ENCODE peak calls at places on chromosomes 13 and 19, in five cellular contexts. X is ovary, Y is fibroblast of the aortic adventitia, N is activated B cell treated with CpG ODN at 0.5 μM for 24 hours, D is HFFc6. I is an unnamed sample.

GRCh38 chr19:17680235-17680722 is 7.9 kb downstream of the UNC13A start:
- DNase-seq in N (peak; percentile 61), D (peak; percentile 86), Y (peak; percentile 62), X (peak; percentile 59), I (no peak)

GRCh38 chr13:94079876-94080275 is 399.6 kb downstream of the DCT start:
- DNase-seq in Y (peak; percentile 58), N (no peak), X (no peak), D (no peak), I (peak; percentile 27)

GRCh38 chr13:73417012-73417615 is 358.3 kb downstream of the KLF5 start:
- DNase-seq in Y (no peak), X (no peak), D (no peak), N (no peak), I (no peak)

GRCh38 chr19:42879613-42880012 is at the start of gene PSG1:
- DNase-seq in D (no peak), N (no peak), X (no peak), Y (no peak), I (no peak)

GRCh38 chr13:104297075-104297474 is 1230.9 kb upstream of the SLC10A2 start:
- DNase-seq in Y (no peak), N (no peak), D (no peak), X (no peak), I (no peak)

GRCh38 chr13:33671560-33671959 is 146.4 kb upstream of the RFC3 start:
- DNase-seq in X (no peak), Y (no peak), N (no peak), D (no peak), I (no peak)

GRCh38 chr13:28128030-28128429 is 10.3 kb upstream of the PAN3 start:
- DNase-seq in X (no peak), Y (no peak), D (no peak), N (no peak), I (no peak)

GRCh38 chr13:31048521-31048920 is 113.2 kb downstream of the HSPH1 start:
- DNase-seq in Y (peak; percentile 46), N (no peak), X (no peak), D (no peak), I (no peak)

GRCh38 chr13:91719033-91719432 is 320.6 kb downstream of the GPC5 start:
- DNase-seq in D (no peak), Y (no peak), X (no peak), N (no peak), I (no peak)

GRCh38 chr13:63501702-63502101 is 2086.1 kb upstream of the PCDH20 start:
- DNase-seq in N (no peak), X (no peak), Y (peak; percentile 5), D (no peak), I (no peak)

GRCh38 chr19:18086590-18087138 is at the start of gene IL12RB1:
- DNase-seq in N (peak; percentile 38), D (no peak), Y (no peak), X (no peak), I (no peak)

GRCh38 chr13:90686438-90686837 is 661.0 kb upstream of the MIR17HG start:
- DNase-seq in X (no peak), Y (peak; percentile 79), N (no peak), D (peak; percentile 73), I (no peak)

GRCh38 chr13:52644108-52644507 is 1.9 kb downstream of the HNRNPA1L2 start:
- DNase-seq in Y (no peak), X (no peak), D (no peak), N (no peak), I (no peak)

GRCh38 chr19:9324584-9324962 is 594 bp downstream of the ZNF559 start:
- DNase-seq in D (no peak), X (no peak), Y (no peak), N (no peak), I (no peak)

GRCh38 chr13:36919206-36919832 is 719 bp downstream of the SMAD9 start:
- DNase-seq in Y (peak; percentile 33), N (no peak), X (peak; percentile 33), D (peak; percentile 28), I (no peak)

GRCh38 chr13:85508683-85509329 is 290.4 kb downstream of the SLITRK6 start:
- DNase-seq in D (no peak), Y (peak; percentile 11), N (no peak), X (no peak), I (no peak)

GRCh38 chr19:56106397-56106849 is 14.7 kb downstream of the ZNF787 start:
- DNase-seq in X (no peak), N (no peak), D (no peak), Y (no peak), I (no peak)

GRCh38 chr13:38013676-38014075 is 144.1 kb upstream of the TRPC4 start:
- DNase-seq in D (no peak), Y (no peak), X (no peak), N (no peak), I (no peak)

GRCh38 chr19:6126335-6126974 is 9.0 kb upstream of the ACSBG2 start:
- DNase-seq in N (no peak), Y (peak; percentile 73), X (no peak), D (peak; percentile 58), I (no peak)

GRCh38 chr13:35854286-35854685 is 276.9 kb downstream of the DCLK1 start:
- DNase-seq in D (no peak), X (no peak), N (no peak), Y (no peak), I (no peak)

GRCh38 chr13:25587581-25587980 is 215.8 kb downstream of the ATP8A2 start:
- DNase-seq in X (no peak), N (no peak), Y (no peak), D (no peak), I (no peak)

GRCh38 chr13:26786651-26787295 is 26.2 kb upstream of the GPR12 start:
- DNase-seq in Y (no peak), D (no peak), X (no peak), N (no peak), I (no peak)

GRCh38 chr13:75963318-75963717 is 327.2 kb downstream of the LMO7 start:
- DNase-seq in N (no peak), D (no peak), X (no peak), Y (no peak), I (no peak)

GRCh38 chr13:85806553-85807175 is 7.4 kb upstream of the SLITRK6 start:
- DNase-seq in N (no peak), Y (peak; percentile 72), X (no peak), D (peak; percentile 55), I (peak; percentile 10)

GRCh38 chr19:18292460-18292809 is 11.0 kb upstream of the JUND start:
- DNase-seq in Y (no peak), N (no peak), X (no peak), D (no peak), I (no peak)

GRCh38 chr13:105452895-105453294 is 1082.6 kb downstream of the EFNB2 start:
- DNase-seq in D (no peak), N (no peak), X (no peak), Y (no peak), I (no peak)

GRCh38 chr19:1855828-1856255 is 7.5 kb downstream of the KLF16 start:
- DNase-seq in D (no peak), N (no peak), Y (peak; percentile 37), X (no peak), I (no peak)

GRCh38 chr19:38183227-38183914 is 40.7 kb downstream of the DPF1 start:
- DNase-seq in Y (peak; percentile 20), D (no peak), X (peak; percentile 59), N (no peak), I (no peak)

GRCh38 chr19:15563325-15563794 is 51.7 kb upstream of the CYP4F8 start:
- DNase-seq in Y (no peak), D (no peak), X (peak; percentile 69), N (no peak), I (no peak)

GRCh38 chr13:19720039-19720438 is 62.7 kb downstream of the PSPC1 start:
- DNase-seq in N (no peak), Y (no peak), X (no peak), D (no peak), I (no peak)

GRCh38 chr13:108225440-108225839 is 7.2 kb downstream of the ABHD13 start:
- DNase-seq in N (no peak), X (no peak), D (no peak), Y (no peak), I (no peak)

GRCh38 chr19:16244091-16244490 is 46.4 kb downstream of the AP1M1 start:
- DNase-seq in N (no peak), X (no peak), Y (peak; percentile 62), D (peak; percentile 46), I (peak; percentile 25)

GRCh38 chr19:35702223-35703012 is 1.9 kb upstream of the ZBTB32 start:
- DNase-seq in Y (peak; percentile 97), N (peak; percentile 82), X (peak; percentile 89), D (peak; percentile 96), I (peak; percentile 92)
- TF ChIP-seq CTCF in Y (no peak), N (no peak), X (no peak), D (no peak), I (no peak)

DNA sequence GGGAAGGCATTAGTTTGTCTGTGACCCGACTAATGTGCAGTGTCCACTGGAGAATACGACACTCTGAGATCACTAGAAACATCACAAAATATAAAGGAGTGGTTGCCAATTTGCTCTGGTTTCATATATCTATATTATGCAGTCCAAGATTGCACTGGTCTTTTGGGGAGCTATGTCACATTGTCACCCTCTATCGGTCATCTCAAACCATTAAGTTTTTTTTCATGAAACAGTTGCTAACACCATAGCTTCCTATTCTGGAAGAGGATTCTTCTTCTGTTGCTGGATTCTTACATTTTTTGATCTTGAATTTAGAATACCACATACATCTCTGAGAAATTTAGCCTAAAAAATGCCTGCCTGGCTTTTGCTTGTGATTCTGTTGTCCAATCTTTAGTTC is 168.6 kb downstream of the LACC1 start:
- DNase-seq in D (peak; percentile 17), X (no peak), N (no peak), Y (peak; percentile 26), I (no peak)
- TF ChIP-seq CTCF in D (peak; percentile 71), X (no peak), N (no peak), Y (peak; percentile 25), I (no peak)

GRCh38 chr13:100922599-100922998 is 248.0 kb upstream of the TMTC4 start:
- DNase-seq in N (no peak), Y (no peak), X (no peak), D (no peak), I (no peak)

GRCh38 chr13:100916943-100917342 is 242.3 kb upstream of the TMTC4 start:
- DNase-seq in N (no peak), X (no peak), Y (no peak), D (no peak), I (no peak)

DNA sequence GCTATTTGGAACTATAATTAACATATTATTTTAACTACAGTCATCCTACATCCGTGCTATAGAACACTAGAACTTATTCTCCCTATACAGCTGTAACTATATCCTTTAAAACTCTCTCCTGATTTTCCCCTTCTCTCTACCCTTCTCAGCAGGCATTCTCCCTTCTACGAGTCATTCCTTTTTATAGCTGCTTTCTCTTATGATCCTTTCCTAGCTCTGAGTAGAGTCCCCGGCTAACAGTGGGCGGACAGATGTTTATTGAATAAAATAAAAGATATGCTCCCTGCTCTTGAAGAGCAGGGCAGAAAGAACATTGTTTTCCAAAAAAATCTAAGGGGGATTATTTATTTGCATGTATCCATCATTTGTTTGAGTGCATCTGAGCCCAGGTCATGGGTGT is 246.5 kb upstream of the TMTC4 start:
- DNase-seq in X (no peak), Y (no peak), D (no peak), N (no peak), I (no peak)
- TF ChIP-seq CTCF in X (no peak), Y (no peak), D (no peak), N (no peak), I (no peak)

DNA sequence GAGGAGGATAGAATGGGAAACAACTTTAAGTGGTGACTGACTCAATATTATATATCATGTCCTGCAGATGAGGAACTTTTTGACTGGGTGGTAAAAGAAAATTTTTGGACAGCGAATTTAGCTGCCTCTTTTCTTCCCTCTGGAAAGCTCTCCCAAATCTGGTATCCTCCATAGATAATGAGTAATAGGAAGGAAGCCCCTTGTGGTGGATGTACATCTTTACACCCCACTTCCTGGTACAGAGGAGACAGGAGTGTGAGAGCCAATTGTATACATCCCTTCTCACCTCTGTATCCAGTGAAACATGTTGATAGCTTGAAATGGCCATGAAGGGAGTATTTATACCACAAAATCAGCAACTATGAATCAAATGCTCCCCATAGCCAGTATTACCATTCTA is 17.2 kb upstream of the TDRD3 start:
- DNase-seq in N (no peak), Y (no peak), D (no peak), X (no peak), I (no peak)
- TF ChIP-seq CTCF in N (no peak), Y (peak; percentile 9), D (peak; percentile 42), X (no peak), I (no peak)

I was measured in AG09319.